ENCODE peak calls at places on chromosome 3, in ten cellular contexts. One of them, this sample, is unnamed. For H3K9me3, the result is how much of the 10 kb centered on the place peaks cover.

GRCh38 chr3:46999516-47000197 is 20.2 kb downstream of the NBEAL2 start:
- DNase-seq in H1: no peak
- DNase-seq in IMR-90: no peak
- DNase-seq in PC-3: no peak
- DNase-seq in HCT116: no peak
- DNase-seq in CD4-positive, alpha-beta T cell: no peak
- DNase-seq in transverse colon: no peak
- DNase-seq in AG04450: no peak
- DNase-seq in heart right ventricle: peak
- DNase-seq in psoas muscle: no peak
- DNase-seq in this sample: peak

GRCh38 chr3:134336587-134336986 is 37.7 kb downstream of the AMOTL2 start:
- DNase-seq in H1: no peak
- DNase-seq in IMR-90: peak
- DNase-seq in PC-3: no peak
- DNase-seq in HCT116: no peak
- DNase-seq in CD4-positive, alpha-beta T cell: no peak
- DNase-seq in transverse colon: no peak
- DNase-seq in AG04450: no peak
- DNase-seq in heart right ventricle: no peak
- DNase-seq in psoas muscle: no peak
- DNase-seq in this sample: no peak

GRCh38 chr3:154156529-154156928 is 35.3 kb downstream of the ARHGEF26 start:
- DNase-seq in H1: no peak
- DNase-seq in IMR-90: no peak
- DNase-seq in PC-3: no peak
- DNase-seq in HCT116: no peak
- DNase-seq in CD4-positive, alpha-beta T cell: no peak
- DNase-seq in transverse colon: no peak
- DNase-seq in AG04450: no peak
- DNase-seq in heart right ventricle: no peak
- DNase-seq in psoas muscle: no peak
- DNase-seq in this sample: no peak

GRCh38 chr3:38127611-38128302 is 9.2 kb downstream of the ACAA1 start:
- DNase-seq in H1: no peak
- DNase-seq in IMR-90: no peak
- DNase-seq in PC-3: no peak
- DNase-seq in HCT116: no peak
- DNase-seq in CD4-positive, alpha-beta T cell: no peak
- DNase-seq in transverse colon: peak
- DNase-seq in AG04450: no peak
- DNase-seq in heart right ventricle: no peak
- DNase-seq in psoas muscle: no peak
- DNase-seq in this sample: no peak

GRCh38 chr3:94522488-94522887 is 459.6 kb downstream of the NSUN3 start:
- DNase-seq in H1: no peak
- DNase-seq in IMR-90: no peak
- DNase-seq in PC-3: peak
- DNase-seq in HCT116: no peak
- DNase-seq in CD4-positive, alpha-beta T cell: no peak
- DNase-seq in transverse colon: no peak
- DNase-seq in AG04450: no peak
- DNase-seq in heart right ventricle: no peak
- DNase-seq in psoas muscle: no peak
- DNase-seq in this sample: no peak

GRCh38 chr3:15356186-15356585 is 23.8 kb upstream of the SH3BP5 start:
- DNase-seq in H1: no peak
- DNase-seq in IMR-90: peak
- DNase-seq in PC-3: no peak
- DNase-seq in HCT116: no peak
- DNase-seq in CD4-positive, alpha-beta T cell: no peak
- DNase-seq in transverse colon: no peak
- DNase-seq in AG04450: no peak
- DNase-seq in heart right ventricle: no peak
- DNase-seq in psoas muscle: no peak
- DNase-seq in this sample: no peak

GRCh38 chr3:121574449-121574848 is 6.7 kb downstream of the ARGFX start:
- DNase-seq in H1: no peak
- DNase-seq in IMR-90: peak
- DNase-seq in PC-3: peak
- DNase-seq in HCT116: peak
- DNase-seq in CD4-positive, alpha-beta T cell: no peak
- DNase-seq in transverse colon: peak
- DNase-seq in AG04450: peak
- DNase-seq in heart right ventricle: no peak
- DNase-seq in psoas muscle: no peak
- DNase-seq in this sample: no peak

GRCh38 chr3:80087769-80088168 is 320.0 kb upstream of the ROBO1 start:
- DNase-seq in H1: no peak
- DNase-seq in IMR-90: peak
- DNase-seq in PC-3: peak
- DNase-seq in HCT116: no peak
- DNase-seq in CD4-positive, alpha-beta T cell: no peak
- DNase-seq in transverse colon: no peak
- DNase-seq in AG04450: no peak
- DNase-seq in heart right ventricle: no peak
- DNase-seq in psoas muscle: no peak
- DNase-seq in this sample: no peak

GRCh38 chr3:123053107-123053506 is 13.7 kb upstream of the PDIA5 start:
- DNase-seq in H1: no peak
- DNase-seq in IMR-90: no peak
- DNase-seq in PC-3: no peak
- DNase-seq in HCT116: no peak
- DNase-seq in CD4-positive, alpha-beta T cell: no peak
- DNase-seq in transverse colon: no peak
- DNase-seq in AG04450: no peak
- DNase-seq in heart right ventricle: no peak
- DNase-seq in psoas muscle: peak
- DNase-seq in this sample: no peak

DNA sequence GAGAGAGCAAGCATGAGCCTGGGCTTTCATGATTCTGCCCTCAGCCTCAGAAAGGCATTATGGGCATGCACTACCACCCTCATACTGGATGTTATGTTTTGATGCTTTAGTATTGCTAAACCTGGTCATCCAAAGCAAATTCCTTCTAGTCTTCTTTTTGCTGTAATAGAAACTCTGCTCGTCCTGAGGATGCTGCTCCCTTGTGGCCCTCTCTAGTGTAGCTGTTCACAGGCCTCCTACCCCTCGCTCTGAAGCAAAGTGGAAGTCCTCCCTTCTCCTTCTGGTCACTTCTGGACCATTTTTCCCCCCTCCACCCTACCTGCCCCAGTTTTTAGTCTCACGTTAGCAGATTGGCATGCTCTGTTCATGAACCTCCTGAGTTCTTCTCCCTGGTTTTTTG is 22.9 kb upstream of the CCNL1 start:
- DNase-seq in H1: no peak
- DNase-seq in IMR-90: peak
- DNase-seq in PC-3: no peak
- DNase-seq in HCT116: no peak
- DNase-seq in CD4-positive, alpha-beta T cell: no peak
- DNase-seq in transverse colon: no peak
- DNase-seq in AG04450: no peak
- DNase-seq in heart right ventricle: no peak
- DNase-seq in psoas muscle: no peak
- DNase-seq in this sample: no peak
- H3K9me3 ChIP-seq in H1: under half
- H3K9me3 ChIP-seq in IMR-90: under half
- H3K9me3 ChIP-seq in PC-3: under half
- H3K9me3 ChIP-seq in HCT116: under half
- H3K9me3 ChIP-seq in CD4-positive, alpha-beta T cell: under half
- H3K9me3 ChIP-seq in transverse colon: under half
- H3K9me3 ChIP-seq in AG04450: under half
- H3K9me3 ChIP-seq in heart right ventricle: under half
- H3K9me3 ChIP-seq in psoas muscle: under half
- H3K9me3 ChIP-seq in this sample: under half

GRCh38 chr3:67601385-67601784 is 53.0 kb downstream of the SUCLG2 start:
- DNase-seq in H1: no peak
- DNase-seq in IMR-90: no peak
- DNase-seq in PC-3: peak
- DNase-seq in HCT116: no peak
- DNase-seq in CD4-positive, alpha-beta T cell: no peak
- DNase-seq in transverse colon: no peak
- DNase-seq in AG04450: no peak
- DNase-seq in heart right ventricle: no peak
- DNase-seq in psoas muscle: no peak
- DNase-seq in this sample: no peak

GRCh38 chr3:67602816-67603215 is 51.6 kb downstream of the SUCLG2 start:
- DNase-seq in H1: no peak
- DNase-seq in IMR-90: no peak
- DNase-seq in PC-3: no peak
- DNase-seq in HCT116: no peak
- DNase-seq in CD4-positive, alpha-beta T cell: no peak
- DNase-seq in transverse colon: no peak
- DNase-seq in AG04450: no peak
- DNase-seq in heart right ventricle: no peak
- DNase-seq in psoas muscle: no peak
- DNase-seq in this sample: no peak

GRCh38 chr3:67598814-67599556 is 55.4 kb downstream of the SUCLG2 start:
- DNase-seq in H1: no peak
- DNase-seq in IMR-90: no peak
- DNase-seq in PC-3: no peak
- DNase-seq in HCT116: no peak
- DNase-seq in CD4-positive, alpha-beta T cell: no peak
- DNase-seq in transverse colon: no peak
- DNase-seq in AG04450: no peak
- DNase-seq in heart right ventricle: no peak
- DNase-seq in psoas muscle: no peak
- DNase-seq in this sample: no peak

GRCh38 chr3:67605377-67605776 is 49.0 kb downstream of the SUCLG2 start:
- DNase-seq in H1: peak
- DNase-seq in IMR-90: peak
- DNase-seq in PC-3: peak
- DNase-seq in HCT116: no peak
- DNase-seq in CD4-positive, alpha-beta T cell: no peak
- DNase-seq in transverse colon: no peak
- DNase-seq in AG04450: peak
- DNase-seq in heart right ventricle: no peak
- DNase-seq in psoas muscle: no peak
- DNase-seq in this sample: no peak

GRCh38 chr3:67601919-67602608 is 52.3 kb downstream of the SUCLG2 start:
- DNase-seq in H1: no peak
- DNase-seq in IMR-90: no peak
- DNase-seq in PC-3: no peak
- DNase-seq in HCT116: no peak
- DNase-seq in CD4-positive, alpha-beta T cell: no peak
- DNase-seq in transverse colon: no peak
- DNase-seq in AG04450: no peak
- DNase-seq in heart right ventricle: no peak
- DNase-seq in psoas muscle: no peak
- DNase-seq in this sample: no peak
- H3K9me3 ChIP-seq in H1: under half
- H3K9me3 ChIP-seq in IMR-90: under half
- H3K9me3 ChIP-seq in PC-3: under half
- H3K9me3 ChIP-seq in HCT116: under half
- H3K9me3 ChIP-seq in CD4-positive, alpha-beta T cell: under half
- H3K9me3 ChIP-seq in transverse colon: under half
- H3K9me3 ChIP-seq in AG04450: under half
- H3K9me3 ChIP-seq in heart right ventricle: under half
- H3K9me3 ChIP-seq in psoas muscle: under half
- H3K9me3 ChIP-seq in this sample: under half

DNA sequence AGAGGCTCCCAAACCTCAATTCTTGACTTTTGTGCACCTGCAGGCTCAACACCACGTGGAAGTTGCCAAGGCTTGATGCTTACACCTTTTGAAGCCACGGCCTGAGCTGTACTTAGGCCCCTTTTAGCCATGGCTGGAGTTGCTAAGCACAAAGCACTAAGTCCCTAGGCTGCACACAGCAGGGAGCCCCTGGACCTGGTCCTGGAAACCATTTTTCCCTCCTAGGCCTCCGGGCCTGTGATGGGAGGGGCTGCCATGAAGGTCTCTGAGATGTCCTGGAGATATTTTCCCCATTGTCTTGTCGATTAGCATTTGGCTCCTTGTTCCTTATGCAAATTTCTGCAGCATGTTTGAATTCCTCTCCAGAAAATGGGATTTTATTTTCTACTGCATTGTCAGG is 247.1 kb upstream of the ARPP21 start:
- DNase-seq in H1: no peak
- DNase-seq in IMR-90: no peak
- DNase-seq in PC-3: no peak
- DNase-seq in HCT116: no peak
- DNase-seq in CD4-positive, alpha-beta T cell: no peak
- DNase-seq in transverse colon: no peak
- DNase-seq in AG04450: no peak
- DNase-seq in heart right ventricle: no peak
- DNase-seq in psoas muscle: no peak
- DNase-seq in this sample: no peak
- H3K9me3 ChIP-seq in H1: under half
- H3K9me3 ChIP-seq in IMR-90: under half
- H3K9me3 ChIP-seq in PC-3: under half
- H3K9me3 ChIP-seq in HCT116: under half
- H3K9me3 ChIP-seq in CD4-positive, alpha-beta T cell: under half
- H3K9me3 ChIP-seq in transverse colon: under half
- H3K9me3 ChIP-seq in AG04450: under half
- H3K9me3 ChIP-seq in heart right ventricle: under half
- H3K9me3 ChIP-seq in psoas muscle: under half
- H3K9me3 ChIP-seq in this sample: under half

GRCh38 chr3:1131156-1131555 is 38.3 kb downstream of the CNTN6 start:
- DNase-seq in H1: no peak
- DNase-seq in IMR-90: no peak
- DNase-seq in PC-3: no peak
- DNase-seq in HCT116: no peak
- DNase-seq in CD4-positive, alpha-beta T cell: no peak
- DNase-seq in transverse colon: no peak
- DNase-seq in AG04450: no peak
- DNase-seq in heart right ventricle: no peak
- DNase-seq in psoas muscle: no peak
- DNase-seq in this sample: no peak

GRCh38 chr3:1138036-1138435 is 45.2 kb downstream of the CNTN6 start:
- DNase-seq in H1: no peak
- DNase-seq in IMR-90: no peak
- DNase-seq in PC-3: no peak
- DNase-seq in HCT116: no peak
- DNase-seq in CD4-positive, alpha-beta T cell: no peak
- DNase-seq in transverse colon: no peak
- DNase-seq in AG04450: no peak
- DNase-seq in heart right ventricle: no peak
- DNase-seq in psoas muscle: no peak
- DNase-seq in this sample: no peak

GRCh38 chr3:1139071-1139470 is 46.2 kb downstream of the CNTN6 start:
- DNase-seq in H1: no peak
- DNase-seq in IMR-90: no peak
- DNase-seq in PC-3: no peak
- DNase-seq in HCT116: no peak
- DNase-seq in CD4-positive, alpha-beta T cell: no peak
- DNase-seq in transverse colon: no peak
- DNase-seq in AG04450: no peak
- DNase-seq in heart right ventricle: no peak
- DNase-seq in psoas muscle: no peak
- DNase-seq in this sample: no peak

DNA sequence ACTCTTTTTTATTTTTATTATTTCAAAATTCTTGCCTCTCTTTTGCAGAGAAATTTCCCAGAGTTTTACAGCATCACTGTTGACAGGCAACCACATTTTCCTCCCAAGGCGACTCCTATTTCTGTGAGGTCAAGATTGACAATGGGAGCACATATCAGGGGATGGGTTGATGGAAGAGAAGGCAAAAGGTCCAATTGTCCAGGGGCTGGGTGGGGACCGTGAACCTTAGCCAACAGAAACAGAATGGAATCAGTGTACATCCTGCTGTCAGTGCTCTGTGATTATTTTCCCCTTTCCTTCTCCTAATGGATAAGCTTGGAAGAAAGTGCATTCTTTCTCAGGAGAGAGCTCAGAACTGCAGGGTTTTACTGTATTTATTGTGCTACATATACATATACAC is 42.4 kb downstream of the CNTN6 start:
- DNase-seq in H1: no peak
- DNase-seq in IMR-90: no peak
- DNase-seq in PC-3: no peak
- DNase-seq in HCT116: no peak
- DNase-seq in CD4-positive, alpha-beta T cell: no peak
- DNase-seq in transverse colon: no peak
- DNase-seq in AG04450: no peak
- DNase-seq in heart right ventricle: no peak
- DNase-seq in psoas muscle: no peak
- DNase-seq in this sample: no peak
- H3K9me3 ChIP-seq in H1: under half
- H3K9me3 ChIP-seq in IMR-90: under half
- H3K9me3 ChIP-seq in PC-3: under half
- H3K9me3 ChIP-seq in HCT116: under half
- H3K9me3 ChIP-seq in CD4-positive, alpha-beta T cell: under half
- H3K9me3 ChIP-seq in transverse colon: under half
- H3K9me3 ChIP-seq in AG04450: under half
- H3K9me3 ChIP-seq in heart right ventricle: under half
- H3K9me3 ChIP-seq in psoas muscle: under half
- H3K9me3 ChIP-seq in this sample: under half

This sample was measured in mucosa of descending colon.